ENCODE peak calls at places on chromosomes 11 and 22, in four cellular contexts. One of them, this sample, is unnamed.
A peak's percentile ranks its signal among the peaks of the same experiment; 100 is the strongest.

GRCh38 chr22:38482662-38483308 is 14.9 kb downstream of the KDELR3 start:
- DNase-seq in kidney: no peak
- DNase-seq in lung: no peak
- DNase-seq in cardiac muscle cell: no peak
- DNase-seq in this sample: no peak

GRCh38 chr11:117071344-117071787 is 26.9 kb downstream of the SIK3 start:
- DNase-seq in kidney: no peak
- DNase-seq in lung: no peak
- DNase-seq in cardiac muscle cell: peak; percentile 27
- DNase-seq in this sample: peak; percentile 87

GRCh38 chr11:112315057-112315720 is 54.5 kb upstream of the PLET1 start:
- DNase-seq in cardiac muscle cell: no peak
- DNase-seq in kidney: no peak
- DNase-seq in lung: no peak
- DNase-seq in this sample: no peak

GRCh38 chr11:129013737-129014475 is 71.2 kb upstream of the TP53AIP1 start:
- DNase-seq in kidney: no peak
- DNase-seq in lung: no peak
- DNase-seq in cardiac muscle cell: no peak
- DNase-seq in this sample: no peak

GRCh38 chr11:267491-267994 is 10.7 kb upstream of the NLRP6 start:
- DNase-seq in kidney: peak; percentile 86
- DNase-seq in cardiac muscle cell: no peak
- DNase-seq in lung: peak; percentile 74
- DNase-seq in this sample: no peak

GRCh38 chr22:19376971-19377370 is 54.6 kb downstream of the HIRA start:
- DNase-seq in lung: no peak
- DNase-seq in kidney: no peak
- DNase-seq in cardiac muscle cell: no peak
- DNase-seq in this sample: no peak

GRCh38 chr11:2089536-2090165 is 49.5 kb downstream of the IGF2 start:
- DNase-seq in kidney: no peak
- DNase-seq in cardiac muscle cell: no peak
- DNase-seq in lung: no peak
- DNase-seq in this sample: peak; percentile 59

GRCh38 chr22:25053153-25053805 is 100.8 kb downstream of the KIAA1671 start:
- DNase-seq in kidney: no peak
- DNase-seq in lung: no peak
- DNase-seq in cardiac muscle cell: no peak
- DNase-seq in this sample: no peak

GRCh38 chr11:910589-911030 is at the start of gene CHID1:
- DNase-seq in lung: peak; percentile 89
- DNase-seq in cardiac muscle cell: peak; percentile 92
- DNase-seq in kidney: peak; percentile 96
- DNase-seq in this sample: peak; percentile 63

GRCh38 chr11:83827940-83828554 is 541.9 kb upstream of the CCDC90B start:
- DNase-seq in kidney: no peak
- DNase-seq in lung: no peak
- DNase-seq in cardiac muscle cell: peak; percentile 34
- DNase-seq in this sample: peak; percentile 11

GRCh38 chr11:20274031-20274430 is 89.5 kb upstream of the HTATIP2 start:
- DNase-seq in kidney: no peak
- DNase-seq in cardiac muscle cell: peak; percentile 55
- DNase-seq in lung: no peak
- DNase-seq in this sample: no peak

GRCh38 chr22:46171940-46172339 is 21.6 kb downstream of the PPARA start:
- DNase-seq in kidney: no peak
- DNase-seq in lung: no peak
- DNase-seq in cardiac muscle cell: no peak
- DNase-seq in this sample: no peak

GRCh38 chr11:131809203-131809948 is 439.0 kb downstream of the NTM start:
- DNase-seq in cardiac muscle cell: no peak
- DNase-seq in kidney: no peak
- DNase-seq in lung: no peak
- DNase-seq in this sample: no peak

GRCh38 chr11:129605815-129606214 is 209.8 kb upstream of the TMEM45B start:
- DNase-seq in cardiac muscle cell: no peak
- DNase-seq in kidney: no peak
- DNase-seq in lung: no peak
- DNase-seq in this sample: no peak

GRCh38 chr22:37647928-37648327 is 8.5 kb downstream of the SH3BP1 start:
- DNase-seq in kidney: no peak
- DNase-seq in lung: no peak
- DNase-seq in cardiac muscle cell: no peak
- DNase-seq in this sample: no peak

GRCh38 chr11:86743223-86744118 is 56.9 kb upstream of the PRSS23 start:
- DNase-seq in kidney: peak; percentile 78
- DNase-seq in cardiac muscle cell: peak; percentile 8
- DNase-seq in lung: peak; percentile 67
- DNase-seq in this sample: peak; percentile 91

GRCh38 chr11:121899534-121899933 is 216.5 kb downstream of the BLID start:
- DNase-seq in lung: no peak
- DNase-seq in cardiac muscle cell: no peak
- DNase-seq in kidney: no peak
- DNase-seq in this sample: no peak

GRCh38 chr11:17164361-17165246 is 43.2 kb downstream of the PIK3C2A start:
- DNase-seq in cardiac muscle cell: no peak
- DNase-seq in kidney: no peak
- DNase-seq in lung: no peak
- DNase-seq in this sample: no peak

GRCh38 chr11:101915811-101916291 is 471 bp downstream of the ANGPTL5 start:
- DNase-seq in kidney: no peak
- DNase-seq in cardiac muscle cell: no peak
- DNase-seq in lung: no peak
- DNase-seq in this sample: no peak

GRCh38 chr11:36512016-36512415 is 1.9 kb upstream of the TRAF6 start:
- DNase-seq in lung: no peak
- DNase-seq in kidney: no peak
- DNase-seq in cardiac muscle cell: no peak
- DNase-seq in this sample: no peak

GRCh38 chr22:46499798-46500174 is 37.6 kb downstream of the CELSR1 start:
- DNase-seq in lung: no peak
- DNase-seq in kidney: peak; percentile 42
- DNase-seq in cardiac muscle cell: no peak
- DNase-seq in this sample: no peak

GRCh38 chr22:26276530-26277200 is 107.4 kb downstream of the SEZ6L start:
- DNase-seq in kidney: no peak
- DNase-seq in lung: no peak
- DNase-seq in cardiac muscle cell: no peak
- DNase-seq in this sample: no peak

GRCh38 chr22:47738472-47739013 is 976.1 kb downstream of the TBC1D22A start:
- DNase-seq in lung: no peak
- DNase-seq in cardiac muscle cell: no peak
- DNase-seq in kidney: no peak
- DNase-seq in this sample: no peak

GRCh38 chr11:101030015-101030414 is 99.6 kb downstream of the PGR start:
- DNase-seq in kidney: no peak
- DNase-seq in lung: no peak
- DNase-seq in cardiac muscle cell: no peak
- DNase-seq in this sample: no peak

GRCh38 chr11:97722065-97722464 is 1298.7 kb upstream of the CNTN5 start:
- DNase-seq in cardiac muscle cell: no peak
- DNase-seq in lung: no peak
- DNase-seq in kidney: peak; percentile 28
- DNase-seq in this sample: peak; percentile 1

GRCh38 chr11:11672764-11673163 is 51.0 kb upstream of the GALNT18 start:
- DNase-seq in lung: no peak
- DNase-seq in cardiac muscle cell: no peak
- DNase-seq in kidney: no peak
- DNase-seq in this sample: no peak

GRCh38 chr22:49784987-49785614 is 42.6 kb downstream of the BRD1 start:
- DNase-seq in cardiac muscle cell: no peak
- DNase-seq in lung: no peak
- DNase-seq in kidney: peak; percentile 67
- DNase-seq in this sample: no peak

GRCh38 chr22:22368516-22368915 is 123.9 kb downstream of the VPREB1 start:
- DNase-seq in cardiac muscle cell: no peak
- DNase-seq in kidney: no peak
- DNase-seq in lung: no peak
- DNase-seq in this sample: peak; percentile 19

GRCh38 chr11:1502971-1503707 is 16.6 kb upstream of the MOB2 start:
- DNase-seq in kidney: peak; percentile 59
- DNase-seq in cardiac muscle cell: no peak
- DNase-seq in lung: no peak
- DNase-seq in this sample: no peak

GRCh38 chr22:49768961-49769690 is 58.5 kb downstream of the BRD1 start:
- DNase-seq in cardiac muscle cell: no peak
- DNase-seq in kidney: peak; percentile 93
- DNase-seq in lung: no peak
- DNase-seq in this sample: no peak

GRCh38 chr11:68749061-68749491 is 2.2 kb downstream of the TESMIN start:
- DNase-seq in cardiac muscle cell: no peak
- DNase-seq in lung: no peak
- DNase-seq in kidney: no peak
- DNase-seq in this sample: no peak

GRCh38 chr11:68750988-68751325 is 363 bp downstream of the TESMIN start:
- DNase-seq in kidney: peak; percentile 75
- DNase-seq in cardiac muscle cell: no peak
- DNase-seq in lung: no peak
- DNase-seq in this sample: no peak

GRCh38 chr11:68751331-68751856 is at the start of gene TESMIN:
- DNase-seq in cardiac muscle cell: peak; percentile 95
- DNase-seq in kidney: peak; percentile 97
- DNase-seq in lung: peak; percentile 92
- DNase-seq in this sample: peak; percentile 99

GRCh38 chr11:68749501-68750196 is 1.7 kb downstream of the TESMIN start:
- DNase-seq in kidney: no peak
- DNase-seq in cardiac muscle cell: no peak
- DNase-seq in lung: no peak
- DNase-seq in this sample: no peak

GRCh38 chr11:68750197-68750987 is 928 bp downstream of the TESMIN start:
- DNase-seq in kidney: peak; percentile 86
- DNase-seq in cardiac muscle cell: no peak
- DNase-seq in lung: no peak
- DNase-seq in this sample: no peak
- H3K4me3 ChIP-seq in kidney: no peak overlapping the region
- H3K4me3 ChIP-seq in cardiac muscle cell: no peak overlapping the region
- H3K4me3 ChIP-seq in lung: no peak overlapping the region
- H3K4me3 ChIP-seq in this sample: no peak overlapping the region

GRCh38 chr11:77379917-77380316 is 78.4 kb upstream of the GDPD4 start:
- DNase-seq in cardiac muscle cell: no peak
- DNase-seq in lung: no peak
- DNase-seq in kidney: no peak
- DNase-seq in this sample: no peak
- H3K27ac ChIP-seq in cardiac muscle cell: no peak overlapping the region
- H3K27ac ChIP-seq in lung: no peak overlapping the region
- H3K27ac ChIP-seq in kidney: no peak overlapping the region
- H3K27ac ChIP-seq in this sample: no peak overlapping the region

DNA sequence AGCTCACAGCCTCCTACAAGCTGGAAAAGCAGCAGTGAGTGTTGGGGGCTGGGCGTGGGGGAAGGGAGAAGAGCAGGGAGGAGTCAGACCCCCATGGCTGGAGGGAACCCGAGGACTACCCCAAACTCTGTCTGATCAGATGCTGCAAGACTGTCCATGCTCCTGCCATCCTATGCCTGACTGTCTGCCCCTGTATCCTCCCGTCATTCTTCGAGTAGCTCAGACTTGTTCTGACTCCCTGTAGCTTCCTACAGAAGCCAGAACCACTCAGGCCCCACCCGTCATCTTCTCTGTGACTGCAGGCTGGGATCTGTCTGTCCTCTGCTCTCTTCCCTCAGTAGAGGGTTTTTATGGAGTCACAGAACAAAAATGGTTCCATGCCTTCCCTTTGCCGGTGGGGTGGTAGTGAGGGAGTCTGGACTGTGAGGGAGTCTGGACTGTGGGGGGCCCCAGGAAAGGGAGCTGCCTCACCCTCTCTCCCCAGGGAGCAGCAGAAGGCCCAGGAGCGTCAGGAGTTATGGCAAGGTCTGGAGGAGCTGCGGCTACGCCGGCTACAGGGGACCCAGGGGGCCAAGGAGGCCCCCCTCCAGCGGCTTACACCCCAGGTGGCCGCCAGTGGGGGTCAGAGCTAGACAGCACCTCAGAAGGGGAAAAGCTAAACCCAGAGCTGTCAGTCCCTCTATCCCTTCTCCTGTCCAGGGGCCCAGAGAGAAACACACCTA is 2.3 kb downstream of the GPHA2 start:
- DNase-seq in cardiac muscle cell: no peak
- DNase-seq in kidney: no peak
- DNase-seq in lung: no peak
- DNase-seq in this sample: no peak
- H3K36me3 ChIP-seq in cardiac muscle cell: peaks cover 12% of the 10 kb centered on the region
- H3K36me3 ChIP-seq in kidney: peaks cover 37% of the 10 kb centered on the region
- H3K36me3 ChIP-seq in lung: peaks cover 8% of the 10 kb centered on the region
- H3K36me3 ChIP-seq in this sample: peaks cover 52% of the 10 kb centered on the region

GRCh38 chr11:123194308-123195181 is 503 bp downstream of the CLMP start:
- DNase-seq in kidney: peak; percentile 77
- DNase-seq in lung: no peak
- DNase-seq in cardiac muscle cell: peak; percentile 61
- DNase-seq in this sample: peak; percentile 50

GRCh38 chr11:123197711-123198110 is 2.7 kb upstream of the CLMP start:
- DNase-seq in lung: no peak
- DNase-seq in cardiac muscle cell: no peak
- DNase-seq in kidney: no peak
- DNase-seq in this sample: no peak

GRCh38 chr11:123195182-123196059 is at the start of gene CLMP:
- DNase-seq in lung: peak; percentile 41
- DNase-seq in kidney: peak; percentile 89
- DNase-seq in cardiac muscle cell: peak; percentile 35
- DNase-seq in this sample: peak; percentile 45

GRCh38 chr11:123193742-123194141 is 1.3 kb downstream of the CLMP start:
- DNase-seq in kidney: no peak
- DNase-seq in cardiac muscle cell: no peak
- DNase-seq in lung: no peak
- DNase-seq in this sample: peak; percentile 46

DNA sequence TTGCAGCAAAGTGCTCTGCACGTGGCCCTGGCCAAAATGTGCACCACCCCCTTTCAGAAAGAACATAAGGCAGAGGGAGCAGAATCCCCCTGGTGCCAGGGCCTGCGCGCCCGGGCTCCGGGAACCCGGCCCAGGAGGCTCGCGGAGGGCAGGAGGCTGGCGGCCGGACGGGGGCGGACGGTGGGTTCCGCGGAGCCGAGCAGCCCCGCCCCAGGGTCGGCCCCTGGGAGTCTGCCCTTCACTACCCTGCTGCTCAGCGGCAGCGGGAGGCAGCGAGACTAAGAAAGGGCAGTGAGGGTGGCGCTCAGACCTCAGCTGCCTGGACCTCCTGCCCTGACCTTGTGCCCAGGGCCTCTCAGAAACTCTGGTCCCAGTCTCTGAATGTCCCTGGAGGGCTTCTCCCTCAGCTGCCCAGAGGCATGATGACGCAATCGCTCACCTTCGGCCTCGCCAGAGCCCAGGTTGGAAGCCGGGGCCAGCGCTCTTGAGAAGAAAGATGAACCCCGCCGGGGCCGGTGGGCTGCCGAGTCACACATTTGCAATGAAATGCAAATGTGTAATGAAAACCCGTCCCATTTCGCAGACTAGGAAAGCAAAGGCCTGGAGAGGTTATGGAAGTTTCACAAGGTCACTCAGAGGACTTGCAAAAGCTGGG is 1.1 kb upstream of the CLMP start:
- DNase-seq in lung: no peak
- DNase-seq in kidney: no peak
- DNase-seq in cardiac muscle cell: no peak
- DNase-seq in this sample: no peak
- H3K4me3 ChIP-seq in lung: no peak overlapping the region
- H3K4me3 ChIP-seq in kidney: no peak overlapping the region
- H3K4me3 ChIP-seq in cardiac muscle cell: no peak overlapping the region
- H3K4me3 ChIP-seq in this sample: no peak overlapping the region

This sample was measured in SJSA1.